ENCODE peak calls at places on chromosome 10, in six cellular contexts. W, X, O, J, S and K are unnamed samples.
A peak's percentile ranks its signal among the peaks of the same experiment; 100 is the strongest.

GRCh38 chr10:118925404-118925803 is 104.1 kb upstream of the NANOS1 start:
- DNase-seq in O (no peak), X (no peak), W (no peak), S (no peak), J (no peak), K (no peak)

GRCh38 chr10:126902157-126902556 is 3.1 kb upstream of the DOCK1 start:
- DNase-seq in S (no peak), X (no peak), O (peak; percentile 91), J (no peak), W (peak; percentile 82), K (peak; percentile 94)

GRCh38 chr10:104090597-104090996 is 4.9 kb upstream of the COL17A1 start:
- DNase-seq in O (peak; percentile 46), X (no peak), W (no peak), S (no peak), J (no peak), K (peak; percentile 77)

GRCh38 chr10:78359641-78360091 is 326.0 kb downstream of the RPS24 start:
- DNase-seq in X (no peak), O (no peak), J (peak; percentile 27), S (no peak), W (no peak), K (no peak)

GRCh38 chr10:49612513-49613159 is 1.2 kb upstream of the CHAT start:
- DNase-seq in X (no peak), J (peak; percentile 12), O (no peak), S (no peak), W (no peak), K (no peak)

GRCh38 chr10:15370212-15370740 is 813 bp downstream of the FAM171A1 start:
- DNase-seq in J (peak; percentile 48), X (no peak), W (peak; percentile 42), O (peak; percentile 21), S (no peak), K (no peak)

GRCh38 chr10:133481657-133482056 is 27.9 kb downstream of the SCART1 start:
- DNase-seq in X (no peak), O (no peak), J (no peak), S (no peak), W (no peak), K (no peak)

GRCh38 chr10:6612371-6612770 is 32.3 kb upstream of the PRKCQ start:
- DNase-seq in J (no peak), X (no peak), O (peak; percentile 37), W (no peak), S (no peak), K (peak; percentile 77)

GRCh38 chr10:96448021-96448457 is 65.7 kb downstream of the TLL2 start:
- DNase-seq in W (no peak), O (no peak), S (no peak), J (no peak), X (peak; percentile 57), K (no peak)

GRCh38 chr10:34114914-34115313 is 700.2 kb downstream of the PARD3 start:
- DNase-seq in W (no peak), J (no peak), S (no peak), X (no peak), O (no peak), K (no peak)

GRCh38 chr10:29649561-29650551 is 15.1 kb upstream of the SVIL start:
- DNase-seq in J (no peak), X (no peak), W (peak; percentile 81), O (no peak), S (no peak), K (no peak)

GRCh38 chr10:115355162-115355760 is 262.1 kb downstream of the ATRNL1 start:
- DNase-seq in X (no peak), O (peak; percentile 50), J (peak; percentile 81), W (peak; percentile 82), S (no peak), K (peak; percentile 71)

GRCh38 chr10:97101166-97101940 is 84.4 kb downstream of the SLIT1 start:
- DNase-seq in O (no peak), J (no peak), S (no peak), W (no peak), X (no peak), K (no peak)

GRCh38 chr10:5524721-5525531 is at the start of gene CALML3:
- DNase-seq in J (no peak), W (no peak), O (peak; percentile 88), X (no peak), S (no peak), K (peak; percentile 63)

GRCh38 chr10:132742837-132743194 is 43.1 kb downstream of the NKX6-2 start:
- DNase-seq in X (no peak), J (no peak), S (no peak), O (no peak), W (no peak), K (no peak)

GRCh38 chr10:131968949-131969348 is 12.8 kb downstream of the BNIP3 start:
- DNase-seq in O (no peak), J (no peak), X (no peak), S (no peak), W (no peak), K (no peak)

DNA sequence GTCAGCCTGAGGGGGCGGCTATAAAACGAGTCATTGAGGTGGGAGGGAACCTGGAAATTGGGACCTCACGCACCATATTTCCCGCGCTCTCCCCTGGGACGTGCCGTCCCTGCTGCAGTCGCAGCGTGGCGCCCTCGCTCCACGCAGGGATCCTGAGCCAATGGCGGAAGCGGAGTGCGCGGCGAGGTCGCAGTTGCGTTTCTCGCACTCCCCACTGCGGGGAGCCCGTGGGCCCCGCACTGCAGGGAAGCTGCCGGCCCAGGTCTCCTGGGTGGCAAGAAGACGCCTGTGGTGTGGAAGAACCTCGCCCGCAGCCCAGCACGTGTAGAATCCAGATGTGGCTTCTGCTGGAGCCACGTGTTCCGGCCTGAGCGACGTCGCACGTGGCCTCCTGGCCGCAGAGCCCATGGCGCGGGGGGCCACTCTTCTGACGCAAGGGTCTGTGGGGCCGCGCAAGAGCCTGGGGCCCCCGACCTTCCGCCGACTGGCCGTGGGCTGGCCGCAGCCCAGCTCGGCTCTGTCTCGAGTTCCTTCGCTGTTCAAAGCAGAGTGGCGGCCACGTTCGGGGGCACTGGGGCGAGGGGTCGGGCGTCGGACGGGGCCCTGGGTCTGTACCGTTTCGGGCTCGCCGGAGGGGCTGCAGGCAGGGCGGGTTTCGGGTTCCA is 26.4 kb downstream of the HIF1AN start:
- DNase-seq in O (peak; percentile 52), X (peak; percentile 37), J (peak; percentile 87), W (peak; percentile 62), S (no peak), K (peak; percentile 53)
- TF ChIP-seq CTCF in O (peak; percentile 91), X (peak; percentile 70), J (peak; percentile 98), W (peak; percentile 71), S (peak; percentile 47), K (peak; percentile 99)

GRCh38 chr10:124678566-124679240 is 65.5 kb downstream of the FAM53B start:
- DNase-seq in S (no peak), J (no peak), W (no peak), X (no peak), O (no peak), K (no peak)

GRCh38 chr10:124680675-124681074 is 63.5 kb downstream of the FAM53B start:
- DNase-seq in S (no peak), X (peak; percentile 64), W (peak; percentile 29), O (no peak), J (no peak), K (no peak)

GRCh38 chr10:124681091-124681490 is 63.1 kb downstream of the FAM53B start:
- DNase-seq in O (no peak), J (no peak), X (no peak), S (no peak), W (no peak), K (no peak)

GRCh38 chr10:124677871-124678565 is 66.2 kb downstream of the FAM53B start:
- DNase-seq in O (no peak), X (no peak), W (peak; percentile 66), J (peak; percentile 27), S (no peak), K (no peak)

GRCh38 chr10:124679401-124679800 is 64.8 kb downstream of the FAM53B start:
- DNase-seq in O (no peak), J (no peak), W (no peak), X (no peak), S (no peak), K (no peak)
- TF ChIP-seq CTCF in O (no peak), J (no peak), W (no peak), X (no peak), S (no peak), K (no peak)

DNA sequence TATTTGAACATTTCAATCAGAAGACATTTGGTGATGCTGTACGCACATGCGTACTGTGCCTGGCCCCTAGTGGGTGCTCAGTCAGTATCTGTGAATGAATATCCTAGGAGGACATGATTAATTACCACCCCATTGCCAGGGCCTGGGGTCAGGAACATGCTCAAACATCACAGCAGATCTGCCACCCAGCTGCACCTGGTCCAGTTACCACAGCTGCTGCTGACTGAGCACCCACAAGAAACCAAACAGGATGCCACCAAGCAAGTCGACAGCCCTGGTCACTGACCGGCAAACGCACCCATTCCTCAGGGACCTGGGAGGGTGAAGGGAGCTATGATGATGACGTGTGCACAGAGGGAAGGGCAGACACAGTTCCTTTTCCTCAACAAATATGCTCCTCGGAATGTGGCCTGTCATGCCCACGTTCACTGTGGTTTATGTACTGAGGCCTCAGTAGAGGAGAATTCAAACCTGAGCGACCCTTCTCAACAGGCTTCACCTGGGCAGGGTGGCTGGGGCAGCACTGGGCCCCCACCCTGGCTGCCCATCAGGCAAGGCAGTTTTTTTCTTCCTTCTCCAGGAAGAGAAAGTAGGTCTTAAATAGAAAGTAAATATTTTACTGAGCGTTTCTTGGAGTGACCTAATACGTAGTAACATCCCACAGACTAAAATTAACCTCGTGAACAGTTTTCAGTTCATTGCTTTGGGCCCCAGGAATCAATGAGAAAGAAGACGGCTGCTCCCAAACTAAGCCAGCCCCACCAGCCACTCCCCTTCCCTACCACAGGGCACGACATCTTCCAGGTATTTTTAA is 13.4 kb downstream of the CTBP2 start:
- DNase-seq in J (no peak), W (no peak), X (peak; percentile 51), S (no peak), O (peak; percentile 96), K (peak; percentile 86)
- TF ChIP-seq CTCF in J (no peak), W (no peak), X (no peak), S (no peak), O (no peak), K (no peak)

GRCh38 chr10:17229717-17229966 is 1.6 kb downstream of the VIM start:
- DNase-seq in X (no peak), J (no peak), S (no peak), W (no peak), O (peak; percentile 59), K (peak; percentile 32)

GRCh38 chr10:17229967-17230682 is 2.1 kb downstream of the VIM start:
- DNase-seq in O (peak; percentile 80), X (peak; percentile 70), J (peak; percentile 84), S (no peak), W (peak; percentile 84), K (peak; percentile 77)

GRCh38 chr10:17228081-17229015 is at the start of gene VIM:
- DNase-seq in S (peak; percentile 89), W (peak; percentile 98), O (peak; percentile 97), X (peak; percentile 84), J (peak; percentile 86), K (peak; percentile 88)

GRCh38 chr10:17227367-17228080 is 517 bp upstream of the VIM start:
- DNase-seq in W (peak; percentile 47), X (no peak), S (no peak), J (peak; percentile 13), O (no peak), K (no peak)

DNA sequence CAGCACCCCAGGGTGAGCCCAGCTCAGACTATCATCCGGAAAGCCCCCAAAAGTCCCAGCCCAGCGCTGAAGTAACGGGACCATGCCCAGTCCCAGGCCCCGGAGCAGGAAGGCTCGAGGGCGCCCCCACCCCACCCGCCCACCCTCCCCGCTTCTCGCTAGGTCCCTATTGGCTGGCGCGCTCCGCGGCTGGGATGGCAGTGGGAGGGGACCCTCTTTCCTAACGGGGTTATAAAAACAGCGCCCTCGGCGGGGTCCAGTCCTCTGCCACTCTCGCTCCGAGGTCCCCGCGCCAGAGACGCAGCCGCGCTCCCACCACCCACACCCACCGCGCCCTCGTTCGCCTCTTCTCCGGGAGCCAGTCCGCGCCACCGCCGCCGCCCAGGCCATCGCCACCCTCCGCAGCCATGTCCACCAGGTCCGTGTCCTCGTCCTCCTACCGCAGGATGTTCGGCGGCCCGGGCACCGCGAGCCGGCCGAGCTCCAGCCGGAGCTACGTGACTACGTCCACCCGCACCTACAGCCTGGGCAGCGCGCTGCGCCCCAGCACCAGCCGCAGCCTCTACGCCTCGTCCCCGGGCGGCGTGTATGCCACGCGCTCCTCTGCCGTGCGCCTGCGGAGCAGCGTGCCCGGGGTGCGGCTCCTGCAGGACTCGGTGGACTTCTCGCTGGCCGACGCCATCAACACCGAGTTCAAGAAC is 1.1 kb downstream of the VIM start:
- DNase-seq in W (peak; percentile 93), X (peak; percentile 77), J (peak; percentile 91), S (peak; percentile 70), O (peak; percentile 76), K (peak; percentile 27)
- TF ChIP-seq CTCF in W (no peak), X (no peak), J (peak; percentile 3), S (no peak), O (no peak), K (no peak)